ENCODE peak calls at places on chromosome 1, in eight cellular contexts. One of them, this sample, is unnamed.

GRCh38 chr1:50971748-50972305 is 1.8 kb downstream of the CDKN2C start:
- DNase-seq in HCT116: no peak
- DNase-seq in H1: no peak
- DNase-seq in stomach: no peak
- DNase-seq in esophagus muscularis mucosa: no peak
- DNase-seq in prostate gland: no peak
- DNase-seq in suprapubic skin: no peak
- DNase-seq in endothelial cell of umbilical vein: peak; percentile 17
- DNase-seq in this sample: no peak

GRCh38 chr1:31934706-31935629 is 3.2 kb downstream of the PTP4A2 start:
- DNase-seq in suprapubic skin: no peak
- DNase-seq in endothelial cell of umbilical vein: peak; percentile 58
- DNase-seq in H1: no peak
- DNase-seq in stomach: no peak
- DNase-seq in esophagus muscularis mucosa: no peak
- DNase-seq in HCT116: no peak
- DNase-seq in prostate gland: no peak
- DNase-seq in this sample: no peak

GRCh38 chr1:15022069-15022468 is 131.5 kb upstream of the TMEM51 start:
- DNase-seq in HCT116: no peak
- DNase-seq in stomach: no peak
- DNase-seq in H1: no peak
- DNase-seq in suprapubic skin: no peak
- DNase-seq in prostate gland: no peak
- DNase-seq in endothelial cell of umbilical vein: no peak
- DNase-seq in esophagus muscularis mucosa: no peak
- DNase-seq in this sample: no peak

GRCh38 chr1:201715801-201716741 is 112.9 kb upstream of the IPO9 start:
- DNase-seq in esophagus muscularis mucosa: no peak
- DNase-seq in endothelial cell of umbilical vein: no peak
- DNase-seq in H1: no peak
- DNase-seq in prostate gland: no peak
- DNase-seq in stomach: no peak
- DNase-seq in HCT116: no peak
- DNase-seq in suprapubic skin: no peak
- DNase-seq in this sample: peak; percentile 67

GRCh38 chr1:159339517-159339916 is 37.4 kb downstream of the FCER1A start:
- DNase-seq in stomach: no peak
- DNase-seq in HCT116: no peak
- DNase-seq in endothelial cell of umbilical vein: no peak
- DNase-seq in suprapubic skin: no peak
- DNase-seq in H1: no peak
- DNase-seq in esophagus muscularis mucosa: no peak
- DNase-seq in prostate gland: no peak
- DNase-seq in this sample: no peak

GRCh38 chr1:234755449-234755863 is 145.5 kb upstream of the IRF2BP2 start:
- DNase-seq in esophagus muscularis mucosa: peak; percentile 97
- DNase-seq in endothelial cell of umbilical vein: no peak
- DNase-seq in stomach: peak; percentile 74
- DNase-seq in suprapubic skin: peak; percentile 91
- DNase-seq in H1: no peak
- DNase-seq in HCT116: no peak
- DNase-seq in prostate gland: peak; percentile 25
- DNase-seq in this sample: peak; percentile 90

GRCh38 chr1:62832276-62832675 is 48.3 kb downstream of the ATG4C start:
- DNase-seq in endothelial cell of umbilical vein: no peak
- DNase-seq in prostate gland: no peak
- DNase-seq in esophagus muscularis mucosa: no peak
- DNase-seq in stomach: no peak
- DNase-seq in suprapubic skin: no peak
- DNase-seq in H1: no peak
- DNase-seq in HCT116: no peak
- DNase-seq in this sample: no peak

GRCh38 chr1:74038042-74038441 is 159.9 kb downstream of the LRRIQ3 start:
- DNase-seq in HCT116: no peak
- DNase-seq in endothelial cell of umbilical vein: no peak
- DNase-seq in esophagus muscularis mucosa: no peak
- DNase-seq in prostate gland: no peak
- DNase-seq in H1: no peak
- DNase-seq in suprapubic skin: no peak
- DNase-seq in stomach: no peak
- DNase-seq in this sample: peak; percentile 37

GRCh38 chr1:2311184-2312032 is 79.9 kb downstream of the MORN1 start:
- DNase-seq in HCT116: peak; percentile 31
- DNase-seq in H1: peak; percentile 83
- DNase-seq in suprapubic skin: no peak
- DNase-seq in stomach: peak; percentile 70
- DNase-seq in endothelial cell of umbilical vein: peak; percentile 43
- DNase-seq in prostate gland: peak; percentile 53
- DNase-seq in esophagus muscularis mucosa: no peak
- DNase-seq in this sample: peak; percentile 91

GRCh38 chr1:94321662-94322061 is 84.3 kb upstream of the ARHGAP29 start:
- DNase-seq in prostate gland: peak; percentile 71
- DNase-seq in esophagus muscularis mucosa: no peak
- DNase-seq in HCT116: no peak
- DNase-seq in stomach: no peak
- DNase-seq in H1: no peak
- DNase-seq in suprapubic skin: no peak
- DNase-seq in endothelial cell of umbilical vein: no peak
- DNase-seq in this sample: no peak

GRCh38 chr1:101444873-101445618 is 208.2 kb downstream of the S1PR1 start:
- DNase-seq in prostate gland: no peak
- DNase-seq in endothelial cell of umbilical vein: no peak
- DNase-seq in stomach: no peak
- DNase-seq in HCT116: no peak
- DNase-seq in esophagus muscularis mucosa: no peak
- DNase-seq in suprapubic skin: no peak
- DNase-seq in H1: no peak
- DNase-seq in this sample: no peak

GRCh38 chr1:97082160-97082848 is 360.7 kb downstream of the PTBP2 start:
- DNase-seq in prostate gland: no peak
- DNase-seq in suprapubic skin: no peak
- DNase-seq in endothelial cell of umbilical vein: no peak
- DNase-seq in H1: no peak
- DNase-seq in stomach: no peak
- DNase-seq in esophagus muscularis mucosa: no peak
- DNase-seq in HCT116: no peak
- DNase-seq in this sample: no peak

GRCh38 chr1:88404582-88404981 is 279.5 kb upstream of the PKN2 start:
- DNase-seq in endothelial cell of umbilical vein: no peak
- DNase-seq in stomach: no peak
- DNase-seq in HCT116: no peak
- DNase-seq in esophagus muscularis mucosa: no peak
- DNase-seq in suprapubic skin: no peak
- DNase-seq in H1: no peak
- DNase-seq in prostate gland: no peak
- DNase-seq in this sample: no peak

GRCh38 chr1:177969825-177970371 is at the start of gene SEC16B:
- DNase-seq in prostate gland: no peak
- DNase-seq in H1: no peak
- DNase-seq in endothelial cell of umbilical vein: no peak
- DNase-seq in stomach: peak; percentile 80
- DNase-seq in suprapubic skin: no peak
- DNase-seq in esophagus muscularis mucosa: no peak
- DNase-seq in HCT116: no peak
- DNase-seq in this sample: no peak
- TF ChIP-seq POLR2AphosphoS5 in prostate gland: no peak
- TF ChIP-seq POLR2AphosphoS5 in H1: no peak
- TF ChIP-seq POLR2AphosphoS5 in endothelial cell of umbilical vein: no peak
- TF ChIP-seq POLR2AphosphoS5 in stomach: no peak
- TF ChIP-seq POLR2AphosphoS5 in suprapubic skin: no peak
- TF ChIP-seq POLR2AphosphoS5 in esophagus muscularis mucosa: no peak
- TF ChIP-seq POLR2AphosphoS5 in HCT116: no peak
- TF ChIP-seq POLR2AphosphoS5 in this sample: no peak

GRCh38 chr1:154983776-154984466 is 777 bp downstream of the FLAD1 start:
- DNase-seq in HCT116: no peak
- DNase-seq in endothelial cell of umbilical vein: no peak
- DNase-seq in prostate gland: no peak
- DNase-seq in H1: no peak
- DNase-seq in suprapubic skin: no peak
- DNase-seq in esophagus muscularis mucosa: no peak
- DNase-seq in stomach: no peak
- DNase-seq in this sample: peak; percentile 62
- H3K27ac ChIP-seq in HCT116: peak overlapping the region; percentile 68
- H3K27ac ChIP-seq in endothelial cell of umbilical vein: peak overlapping the region; percentile 39
- H3K27ac ChIP-seq in prostate gland: peak overlapping the region; percentile 72
- H3K27ac ChIP-seq in H1: peak overlapping the region; percentile 76
- H3K27ac ChIP-seq in suprapubic skin: peak overlapping the region; percentile 86
- H3K27ac ChIP-seq in esophagus muscularis mucosa: peak overlapping the region; percentile 76
- H3K27ac ChIP-seq in stomach: peak overlapping the region; percentile 79
- H3K27ac ChIP-seq in this sample: peak overlapping the region; percentile 78

DNA sequence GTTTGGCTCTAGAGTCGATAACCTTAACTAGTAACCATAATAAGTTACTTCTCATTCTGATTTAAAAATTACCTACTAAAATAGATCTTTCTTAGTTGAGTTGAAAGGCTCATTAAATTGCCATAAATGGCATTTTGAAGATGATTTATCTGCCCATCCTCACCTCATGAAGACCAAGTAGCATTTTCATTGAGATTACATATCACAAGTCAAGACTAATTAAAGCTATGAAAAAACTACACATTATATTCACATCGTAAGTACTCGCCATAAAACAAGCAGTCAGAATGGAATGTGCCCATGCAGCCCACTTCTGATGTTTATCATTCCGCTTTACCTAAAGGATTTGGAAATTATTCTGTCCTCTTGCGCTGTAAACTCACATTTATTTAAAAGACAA is 212.0 kb downstream of the COL11A1 start:
- DNase-seq in prostate gland: no peak
- DNase-seq in esophagus muscularis mucosa: no peak
- DNase-seq in suprapubic skin: no peak
- DNase-seq in HCT116: no peak
- DNase-seq in H1: no peak
- DNase-seq in stomach: no peak
- DNase-seq in endothelial cell of umbilical vein: no peak
- DNase-seq in this sample: no peak
- H3K36me3 ChIP-seq in prostate gland: no peaks in the 10 kb centered on the region
- H3K36me3 ChIP-seq in esophagus muscularis mucosa: no peaks in the 10 kb centered on the region
- H3K36me3 ChIP-seq in suprapubic skin: no peaks in the 10 kb centered on the region
- H3K36me3 ChIP-seq in HCT116: no peaks in the 10 kb centered on the region
- H3K36me3 ChIP-seq in H1: no peaks in the 10 kb centered on the region
- H3K36me3 ChIP-seq in stomach: no peaks in the 10 kb centered on the region
- H3K36me3 ChIP-seq in endothelial cell of umbilical vein: no peaks in the 10 kb centered on the region
- H3K36me3 ChIP-seq in this sample: no peaks in the 10 kb centered on the region

GRCh38 chr1:110050602-110051261 is 16.3 kb downstream of the STRIP1 start:
- DNase-seq in esophagus muscularis mucosa: no peak
- DNase-seq in suprapubic skin: no peak
- DNase-seq in H1: no peak
- DNase-seq in HCT116: no peak
- DNase-seq in endothelial cell of umbilical vein: no peak
- DNase-seq in stomach: no peak
- DNase-seq in prostate gland: no peak
- DNase-seq in this sample: no peak
- TF ChIP-seq POLR2AphosphoS5 in esophagus muscularis mucosa: no peak
- TF ChIP-seq POLR2AphosphoS5 in suprapubic skin: no peak
- TF ChIP-seq POLR2AphosphoS5 in H1: no peak
- TF ChIP-seq POLR2AphosphoS5 in HCT116: no peak
- TF ChIP-seq POLR2AphosphoS5 in endothelial cell of umbilical vein: no peak
- TF ChIP-seq POLR2AphosphoS5 in stomach: no peak
- TF ChIP-seq POLR2AphosphoS5 in prostate gland: no peak
- TF ChIP-seq POLR2AphosphoS5 in this sample: no peak

GRCh38 chr1:231231511-231231910 is 9.5 kb upstream of the GNPAT start:
- DNase-seq in stomach: no peak
- DNase-seq in esophagus muscularis mucosa: no peak
- DNase-seq in H1: no peak
- DNase-seq in HCT116: no peak
- DNase-seq in endothelial cell of umbilical vein: no peak
- DNase-seq in prostate gland: no peak
- DNase-seq in suprapubic skin: no peak
- DNase-seq in this sample: no peak
- H3K27ac ChIP-seq in stomach: no peak overlapping the region
- H3K27ac ChIP-seq in esophagus muscularis mucosa: no peak overlapping the region
- H3K27ac ChIP-seq in H1: no peak overlapping the region
- H3K27ac ChIP-seq in HCT116: no peak overlapping the region
- H3K27ac ChIP-seq in endothelial cell of umbilical vein: no peak overlapping the region
- H3K27ac ChIP-seq in prostate gland: no peak overlapping the region
- H3K27ac ChIP-seq in suprapubic skin: no peak overlapping the region
- H3K27ac ChIP-seq in this sample: no peak overlapping the region

GRCh38 chr1:26474824-26475223 is 2.6 kb downstream of the HMGN2 start:
- DNase-seq in HCT116: no peak
- DNase-seq in prostate gland: no peak
- DNase-seq in esophagus muscularis mucosa: no peak
- DNase-seq in H1: no peak
- DNase-seq in suprapubic skin: no peak
- DNase-seq in stomach: no peak
- DNase-seq in endothelial cell of umbilical vein: no peak
- DNase-seq in this sample: peak; percentile 9
- H3K36me3 ChIP-seq in HCT116: peaks cover 25% of the 10 kb centered on the region
- H3K36me3 ChIP-seq in prostate gland: peaks cover 6% of the 10 kb centered on the region
- H3K36me3 ChIP-seq in esophagus muscularis mucosa: peaks cover 52% of the 10 kb centered on the region
- H3K36me3 ChIP-seq in H1: peaks cover 21% of the 10 kb centered on the region
- H3K36me3 ChIP-seq in suprapubic skin: peaks cover 43% of the 10 kb centered on the region
- H3K36me3 ChIP-seq in stomach: peaks cover 17% of the 10 kb centered on the region
- H3K36me3 ChIP-seq in endothelial cell of umbilical vein: peaks cover 20% of the 10 kb centered on the region
- H3K36me3 ChIP-seq in this sample: peaks cover 53% of the 10 kb centered on the region

DNA sequence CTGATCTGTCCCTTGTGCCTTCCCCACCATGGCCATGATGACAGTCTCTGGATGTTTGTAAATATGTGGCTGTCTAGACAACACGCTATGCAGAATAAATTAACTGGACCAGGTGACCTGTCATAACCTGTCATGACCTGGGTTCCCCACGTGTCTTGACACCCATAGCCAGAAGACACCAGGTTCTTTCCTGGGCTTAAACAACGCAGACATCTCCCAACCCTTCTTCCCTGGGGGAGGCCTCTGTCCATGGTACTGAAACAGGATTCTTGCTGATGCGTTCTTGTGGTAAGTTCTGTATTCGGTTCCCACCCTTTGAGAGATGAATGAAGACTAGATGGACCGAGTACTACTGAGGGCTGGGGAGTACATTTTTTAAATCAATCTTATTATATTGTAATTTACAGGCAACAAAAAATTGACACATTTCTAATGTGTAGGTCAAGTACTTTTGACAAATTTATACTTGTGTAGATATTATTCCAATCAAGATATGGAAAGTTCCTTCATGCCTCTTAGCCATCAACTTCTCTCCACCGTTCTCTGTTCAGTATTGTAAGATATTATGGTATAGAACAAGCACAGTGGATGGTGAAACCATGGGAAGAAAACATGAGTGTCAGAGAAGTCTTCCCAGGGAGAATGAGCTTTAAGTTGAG is 738.8 kb downstream of the PTPRU start:
- DNase-seq in esophagus muscularis mucosa: peak; percentile 60
- DNase-seq in H1: peak; percentile 81
- DNase-seq in endothelial cell of umbilical vein: peak; percentile 4
- DNase-seq in stomach: no peak
- DNase-seq in prostate gland: no peak
- DNase-seq in HCT116: no peak
- DNase-seq in suprapubic skin: no peak
- DNase-seq in this sample: no peak
- TF ChIP-seq POLR2AphosphoS5 in esophagus muscularis mucosa: no peak
- TF ChIP-seq POLR2AphosphoS5 in H1: no peak
- TF ChIP-seq POLR2AphosphoS5 in endothelial cell of umbilical vein: no peak
- TF ChIP-seq POLR2AphosphoS5 in stomach: no peak
- TF ChIP-seq POLR2AphosphoS5 in prostate gland: no peak
- TF ChIP-seq POLR2AphosphoS5 in HCT116: no peak
- TF ChIP-seq POLR2AphosphoS5 in suprapubic skin: no peak
- TF ChIP-seq POLR2AphosphoS5 in this sample: no peak

DNA sequence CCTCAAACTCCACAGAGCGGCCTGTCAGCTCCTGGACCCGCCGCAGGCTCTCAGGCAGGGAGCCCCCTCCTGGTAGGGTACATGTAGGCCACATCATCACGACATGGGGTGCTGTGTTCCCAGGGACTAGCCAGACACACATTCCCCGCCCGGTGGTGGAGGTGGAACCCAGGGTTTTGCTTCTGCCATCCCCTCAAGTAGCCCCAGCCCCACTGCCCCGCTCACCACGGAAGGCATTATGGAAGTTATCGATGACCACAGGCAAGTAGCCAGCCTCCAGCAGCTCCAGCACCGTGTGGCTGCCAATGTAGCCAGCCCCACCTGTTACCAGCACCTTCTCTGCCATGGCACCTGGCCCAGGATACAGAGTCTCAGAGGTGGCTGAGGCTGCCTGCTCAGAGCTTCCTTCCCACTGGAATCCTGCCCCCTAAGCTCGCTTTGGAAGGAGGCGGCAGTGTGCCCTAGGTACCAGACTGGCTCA is 1.9 kb downstream of the GALE start:
- DNase-seq in HCT116: no peak
- DNase-seq in stomach: peak; percentile 83
- DNase-seq in prostate gland: no peak
- DNase-seq in endothelial cell of umbilical vein: no peak
- DNase-seq in suprapubic skin: no peak
- DNase-seq in H1: no peak
- DNase-seq in esophagus muscularis mucosa: no peak
- DNase-seq in this sample: no peak
- H3K27ac ChIP-seq in HCT116: peak overlapping the region; percentile 93
- H3K27ac ChIP-seq in stomach: peak overlapping the region; percentile 98
- H3K27ac ChIP-seq in prostate gland: peak overlapping the region; percentile 87
- H3K27ac ChIP-seq in endothelial cell of umbilical vein: peak overlapping the region; percentile 62
- H3K27ac ChIP-seq in suprapubic skin: peak overlapping the region; percentile 93
- H3K27ac ChIP-seq in H1: no peak overlapping the region
- H3K27ac ChIP-seq in esophagus muscularis mucosa: no peak overlapping the region
- H3K27ac ChIP-seq in this sample: peak overlapping the region; percentile 93